ENCODE peak calls at places on chromosome 4, in eight cellular contexts. R, T, P, O, Z, F, A and D are unnamed samples. For H3K36me3 and H3K27me3, the result is how much of the 10 kb centered on the place peaks cover.

GRCh38 chr4:56666279-56666678 is 14.8 kb downstream of the HOPX start:
- DNase-seq in R (no peak), T (no peak), P (no peak), O (no peak), Z (no peak), F (no peak), A (no peak), D (no peak)

GRCh38 chr4:98452091-98452490 is 190.9 kb downstream of the RAP1GDS1 start:
- DNase-seq in R (no peak), T (no peak), P (no peak), O (no peak), Z (no peak), F (no peak), A (no peak), D (no peak)

GRCh38 chr4:64584981-64585557 is 175.8 kb upstream of the TECRL start:
- DNase-seq in R (no peak), T (peak), P (no peak), O (peak), Z (peak), F (no peak), A (peak), D (peak)

GRCh38 chr4:81459233-81459632 is 12.5 kb downstream of the RASGEF1B start:
- DNase-seq in R (no peak), T (no peak), P (no peak), O (no peak), Z (no peak), F (no peak), A (no peak), D (no peak)

GRCh38 chr4:57403591-57403990 is 293.4 kb upstream of the IGFBP7 start:
- DNase-seq in R (no peak), T (peak), P (no peak), O (no peak), Z (peak), F (no peak), A (no peak), D (no peak)

GRCh38 chr4:163542275-163542674 is 47.8 kb downstream of the TMA16 start:
- DNase-seq in R (no peak), T (peak), P (no peak), O (no peak), Z (peak), F (no peak), A (peak), D (no peak)

GRCh38 chr4:97720869-97721432 is 422.3 kb downstream of the STPG2 start:
- DNase-seq in R (no peak), T (peak), P (no peak), O (no peak), Z (peak), F (no peak), A (peak), D (no peak)

GRCh38 chr4:8247047-8247930 is 22.3 kb upstream of the HTRA3 start:
- DNase-seq in R (no peak), T (no peak), P (no peak), O (no peak), Z (no peak), F (peak), A (no peak), D (no peak)

GRCh38 chr4:169383724-169384123 is 113.0 kb upstream of the SH3RF1 start:
- DNase-seq in R (no peak), T (no peak), P (peak), O (no peak), Z (peak), F (no peak), A (peak), D (no peak)

GRCh38 chr4:153131478-153132069 is 72.7 kb upstream of the TRIM2 start:
- DNase-seq in R (no peak), T (no peak), P (no peak), O (no peak), Z (no peak), F (no peak), A (no peak), D (no peak)

GRCh38 chr4:165654556-165654955 is 218.5 kb upstream of the TLL1 start:
- DNase-seq in R (no peak), T (no peak), P (no peak), O (no peak), Z (no peak), F (no peak), A (no peak), D (no peak)

GRCh38 chr4:108107116-108107515 is 61.6 kb downstream of the LEF1 start:
- DNase-seq in R (no peak), T (no peak), P (no peak), O (no peak), Z (no peak), F (no peak), A (no peak), D (no peak)

GRCh38 chr4:122458625-122459024 is 2.1 kb upstream of the IL2 start:
- DNase-seq in R (no peak), T (peak), P (no peak), O (no peak), Z (peak), F (no peak), A (no peak), D (no peak)

GRCh38 chr4:183185018-183185417 is 86.0 kb downstream of the WWC2 start:
- DNase-seq in R (no peak), T (peak), P (no peak), O (no peak), Z (no peak), F (no peak), A (no peak), D (no peak)

GRCh38 chr4:1048781-1049590 is 37.6 kb downstream of the FGFRL1 start:
- DNase-seq in R (no peak), T (no peak), P (no peak), O (no peak), Z (no peak), F (no peak), A (no peak), D (peak)

GRCh38 chr4:163263601-163264000 is 68.8 kb downstream of the NPY1R start:
- DNase-seq in R (no peak), T (no peak), P (no peak), O (no peak), Z (no peak), F (no peak), A (no peak), D (peak)

GRCh38 chr4:14596904-14597303 is 405.4 kb upstream of the CPEB2 start:
- DNase-seq in R (no peak), T (peak), P (no peak), O (no peak), Z (peak), F (no peak), A (no peak), D (peak)

GRCh38 chr4:163922302-163922701 is 427.8 kb downstream of the TMA16 start:
- DNase-seq in R (no peak), T (no peak), P (no peak), O (no peak), Z (no peak), F (no peak), A (no peak), D (no peak)

GRCh38 chr4:48778431-48779094 is 1.5 kb downstream of the FRYL start:
- DNase-seq in R (no peak), T (no peak), P (no peak), O (no peak), Z (peak), F (no peak), A (peak), D (no peak)

GRCh38 chr4:76198411-76199237 is 15.0 kb downstream of the SCARB2 start:
- DNase-seq in R (peak), T (peak), P (peak), O (peak), Z (peak), F (no peak), A (peak), D (no peak)

GRCh38 chr4:150082241-150082640 is 4.0 kb downstream of the DCLK2 start:
- DNase-seq in R (no peak), T (no peak), P (no peak), O (no peak), Z (no peak), F (no peak), A (no peak), D (no peak)

GRCh38 chr4:150078996-150079581 is 844 bp downstream of the DCLK2 start:
- DNase-seq in R (peak), T (peak), P (no peak), O (no peak), Z (peak), F (peak), A (peak), D (peak)

GRCh38 chr4:150080875-150081274 is 2.6 kb downstream of the DCLK2 start:
- DNase-seq in R (no peak), T (no peak), P (no peak), O (no peak), Z (peak), F (no peak), A (no peak), D (no peak)

GRCh38 chr4:150078041-150078995 is at the start of gene DCLK2:
- DNase-seq in R (peak), T (peak), P (peak), O (peak), Z (peak), F (peak), A (peak), D (peak)

GRCh38 chr4:150080335-150080734 is 2.1 kb downstream of the DCLK2 start:
- DNase-seq in R (no peak), T (no peak), P (no peak), O (no peak), Z (no peak), F (no peak), A (no peak), D (no peak)
- H3K4me3 ChIP-seq in R (no peak), T (no peak), P (peak), O (no peak), Z (no peak), F (no peak), A (peak), D (no peak)

DNA sequence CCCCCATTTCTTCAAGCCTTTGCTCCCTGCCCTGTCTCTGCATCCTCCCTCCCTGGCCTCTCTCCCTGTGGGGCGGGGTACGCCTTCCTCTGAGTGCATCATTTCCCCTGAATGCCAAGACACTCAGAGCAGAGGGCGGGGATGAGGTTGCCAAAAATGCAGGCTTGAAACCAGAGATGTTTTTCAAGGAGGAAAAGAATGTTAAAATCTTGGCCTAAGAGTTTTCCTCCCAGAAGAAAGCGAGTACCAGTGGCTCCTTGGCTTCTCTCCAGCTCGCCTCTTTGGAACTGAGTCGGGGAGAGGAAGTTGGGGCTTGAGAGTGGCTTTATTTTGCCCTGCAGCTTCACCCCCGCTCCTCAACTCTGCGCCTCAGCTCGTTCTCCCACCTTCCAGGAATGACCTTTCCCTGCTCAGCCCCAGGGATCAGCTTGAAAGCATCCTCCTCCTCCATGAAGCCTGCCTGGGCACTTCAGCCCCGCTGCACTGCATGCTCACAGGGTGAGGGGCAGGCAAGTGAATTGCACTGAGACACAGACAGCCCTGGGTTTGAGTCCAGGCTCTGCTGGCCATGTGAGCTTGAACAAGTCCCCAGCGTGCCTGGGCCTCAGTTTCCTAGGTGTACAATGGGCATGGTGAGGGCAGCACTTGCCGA is 57.5 kb upstream of the SORCS2 start:
- DNase-seq in R (peak), T (no peak), P (peak), O (no peak), Z (peak), F (peak), A (peak), D (no peak)
- H3K36me3 ChIP-seq in R (under half), T (under half), P (under half), O (under half), Z (under half), F (under half), A (under half), D (under half)

DNA sequence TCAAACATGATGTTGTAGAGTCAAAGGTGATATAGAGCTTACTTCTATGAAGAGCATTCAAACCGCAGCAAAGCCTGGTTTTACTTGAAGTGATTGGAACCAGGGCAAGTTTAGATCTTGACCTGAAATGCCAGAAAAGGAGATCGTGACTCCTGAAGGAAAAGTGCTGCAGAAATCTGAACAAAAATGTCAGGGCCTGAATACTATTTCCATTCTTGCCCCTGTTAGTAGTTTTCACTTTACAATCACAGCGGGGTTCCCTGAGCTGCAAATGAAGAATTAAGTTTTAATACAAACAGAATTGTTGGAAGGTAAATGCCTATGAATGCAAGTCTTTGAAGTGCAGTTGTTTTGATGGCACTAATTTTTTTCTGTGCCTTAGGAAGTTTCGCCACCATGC is 4.1 kb downstream of the SLIT2 start:
- DNase-seq in R (no peak), T (peak), P (no peak), O (no peak), Z (no peak), F (no peak), A (peak), D (no peak)
- H3K27me3 ChIP-seq in R (under half), T (under half), P (under half), O (under half), Z (under half), F (under half), A (under half), D (half or more)

DNA sequence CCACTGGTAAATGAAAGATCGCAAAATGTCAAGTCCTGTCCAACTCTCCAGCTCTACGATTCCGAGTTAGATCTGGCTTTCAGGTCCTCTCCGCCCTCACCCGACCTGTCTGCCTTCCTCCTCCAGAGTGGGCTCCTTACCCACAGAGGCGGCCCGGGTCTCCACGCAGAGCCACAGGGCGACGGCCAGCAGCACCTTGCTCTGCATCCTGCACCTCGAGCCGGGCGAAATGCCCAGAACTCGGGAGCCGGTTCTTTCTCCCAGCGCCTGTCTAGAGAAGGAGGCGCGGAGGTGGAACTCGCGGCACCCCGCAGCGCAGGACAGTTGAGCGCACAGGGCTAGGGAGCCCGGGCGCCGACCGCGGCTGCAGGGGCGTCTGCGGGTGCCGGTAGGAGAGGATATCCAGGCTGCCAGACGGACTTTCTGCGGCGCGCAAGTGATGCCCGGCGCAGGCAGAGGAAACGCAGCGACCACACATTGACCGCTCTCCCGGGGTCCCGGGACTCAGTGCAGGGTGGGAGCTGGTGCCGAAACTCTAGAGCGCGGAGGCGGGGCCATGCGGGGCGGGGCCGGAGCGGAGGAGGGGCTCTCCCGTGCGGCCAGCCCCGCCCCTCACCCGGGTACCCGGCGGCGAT is at the start of gene KDR:
- DNase-seq in R (no peak), T (peak), P (no peak), O (peak), Z (peak), F (peak), A (peak), D (peak)
- H3K4me3 ChIP-seq in R (no peak), T (peak), P (peak), O (no peak), Z (peak), F (peak), A (peak), D (peak)

DNA sequence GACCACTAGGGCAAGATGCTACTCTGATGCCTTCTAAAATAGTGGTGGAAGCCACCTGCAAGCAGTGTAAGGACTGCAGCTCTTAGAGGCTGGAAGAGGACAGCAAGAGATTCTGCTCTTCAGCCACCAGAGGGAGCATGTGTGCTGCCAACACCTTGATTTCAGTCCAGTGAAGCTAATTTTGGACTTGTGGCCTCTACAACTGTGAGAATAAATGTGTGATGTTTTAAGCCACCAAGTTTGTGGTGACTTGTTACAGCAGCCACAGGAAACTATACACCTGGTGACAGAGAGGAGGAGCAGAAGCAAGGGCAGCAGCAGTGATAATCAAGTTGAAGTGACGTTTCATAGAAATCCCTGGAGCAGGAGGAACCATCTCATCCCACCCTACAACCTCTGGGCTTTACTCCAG is 55.9 kb downstream of the FGFBP1 start:
- DNase-seq in R (peak), T (peak), P (peak), O (peak), Z (peak), F (no peak), A (peak), D (peak)
- H3K36me3 ChIP-seq in R (under half), T (under half), P (under half), O (under half), Z (under half), F (under half), A (under half), D (under half)

GRCh38 chr4:54100607-54101189 is 735 bp downstream of the GSX2 start:
- DNase-seq in R (no peak), T (no peak), P (no peak), O (no peak), Z (no peak), F (no peak), A (peak), D (peak)
- H3K27me3 ChIP-seq in R (under half), T (half or more), P (under half), O (half or more), Z (half or more), F (under half), A (half or more), D (half or more)

GRCh38 chr4:121192500-121192899 is 28.4 kb upstream of the TNIP3 start:
- DNase-seq in R (no peak), T (peak), P (no peak), O (no peak), Z (peak), F (no peak), A (peak), D (no peak)
- H3K4me3 ChIP-seq in R (no peak), T (no peak), P (no peak), O (no peak), Z (no peak), F (peak), A (peak), D (no peak)

GRCh38 chr4:2907706-2908293 is 55.4 kb downstream of the NOP14 start:
- DNase-seq in R (peak), T (no peak), P (no peak), O (no peak), Z (peak), F (no peak), A (no peak), D (no peak)

GRCh38 chr4:2908686-2909085 is 54.5 kb downstream of the NOP14 start:
- DNase-seq in R (no peak), T (no peak), P (no peak), O (no peak), Z (no peak), F (no peak), A (no peak), D (no peak)

GRCh38 chr4:2906218-2906617 is 57.0 kb downstream of the NOP14 start:
- DNase-seq in R (no peak), T (no peak), P (no peak), O (no peak), Z (no peak), F (no peak), A (no peak), D (no peak)

GRCh38 chr4:2907226-2907625 is 56.0 kb downstream of the NOP14 start:
- DNase-seq in R (no peak), T (no peak), P (no peak), O (no peak), Z (no peak), F (no peak), A (no peak), D (no peak)

DNA sequence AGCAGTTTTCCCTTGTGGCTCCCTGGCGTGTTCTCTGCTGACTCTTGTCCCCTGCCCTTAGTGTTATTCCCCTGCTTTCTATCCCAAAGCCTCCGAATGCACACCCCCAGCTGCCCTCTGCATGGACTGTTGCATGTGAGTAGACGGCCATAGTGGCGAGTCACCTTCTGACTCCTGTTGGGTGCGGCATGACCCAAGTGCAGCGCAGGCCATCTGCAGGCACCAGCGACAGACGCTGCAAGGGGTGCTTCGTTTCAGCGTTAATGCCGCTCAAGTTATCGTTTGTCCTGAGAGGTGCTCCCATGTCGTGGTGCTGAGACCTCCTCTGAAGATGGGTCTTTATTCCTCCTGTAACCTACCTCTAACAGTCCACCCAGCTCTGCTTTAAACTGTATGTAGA is 57.7 kb downstream of the NOP14 start:
- DNase-seq in R (no peak), T (no peak), P (no peak), O (no peak), Z (no peak), F (no peak), A (no peak), D (no peak)
- H3K36me3 ChIP-seq in R (under half), T (under half), P (under half), O (half or more), Z (under half), F (half or more), A (half or more), D (under half)

GRCh38 chr4:174225247-174226054 is 58.0 kb downstream of the FBXO8 start:
- DNase-seq in R (no peak), T (no peak), P (no peak), O (no peak), Z (no peak), F (no peak), A (no peak), D (no peak)

GRCh38 chr4:174224550-174224949 is 58.9 kb downstream of the FBXO8 start:
- DNase-seq in R (no peak), T (no peak), P (no peak), O (no peak), Z (no peak), F (no peak), A (no peak), D (no peak)

GRCh38 chr4:174217273-174218126 is 66.0 kb downstream of the FBXO8 start:
- DNase-seq in R (peak), T (peak), P (peak), O (no peak), Z (no peak), F (no peak), A (peak), D (peak)

GRCh38 chr4:174218127-174218790 is 65.2 kb downstream of the FBXO8 start:
- DNase-seq in R (no peak), T (peak), P (no peak), O (no peak), Z (no peak), F (no peak), A (peak), D (peak)

GRCh38 chr4:174222266-174222872 is 61.1 kb downstream of the FBXO8 start:
- DNase-seq in R (no peak), T (peak), P (no peak), O (peak), Z (peak), F (no peak), A (peak), D (peak)
- H3K27me3 ChIP-seq in R (under half), T (under half), P (under half), O (under half), Z (under half), F (under half), A (under half), D (under half)